ENCODE peak calls at places on chromosomes 7 and 10, in six cellular contexts. One of them, this sample, is unnamed.

GRCh38 chr7:117036034-117036669 is 82.9 kb downstream of the ST7 start:
- DNase-seq in H1: no peak
- DNase-seq in IMR-90: no peak
- DNase-seq in neuronal stem cell: no peak
- DNase-seq in mesenchymal stem cell: no peak
- DNase-seq in trophoblast cell: no peak
- DNase-seq in this sample: no peak

GRCh38 chr7:43785425-43785824 is 26.9 kb downstream of the BLVRA start:
- DNase-seq in H1: no peak
- DNase-seq in IMR-90: peak; percentile 92
- DNase-seq in neuronal stem cell: no peak
- DNase-seq in mesenchymal stem cell: peak; percentile 96
- DNase-seq in trophoblast cell: peak; percentile 20
- DNase-seq in this sample: no peak

GRCh38 chr7:106260136-106260561 is 24.6 kb downstream of the NAMPT start:
- DNase-seq in H1: no peak
- DNase-seq in IMR-90: no peak
- DNase-seq in neuronal stem cell: no peak
- DNase-seq in mesenchymal stem cell: no peak
- DNase-seq in trophoblast cell: no peak
- DNase-seq in this sample: no peak

GRCh38 chr7:78018541-78019456 is 220.2 kb downstream of the PHTF2 start:
- DNase-seq in H1: peak; percentile 51
- DNase-seq in IMR-90: peak; percentile 43
- DNase-seq in neuronal stem cell: no peak
- DNase-seq in mesenchymal stem cell: peak; percentile 40
- DNase-seq in trophoblast cell: peak; percentile 37
- DNase-seq in this sample: no peak

GRCh38 chr7:49089717-49090116 is 165.4 kb downstream of the CDC14C start:
- DNase-seq in H1: no peak
- DNase-seq in IMR-90: no peak
- DNase-seq in neuronal stem cell: no peak
- DNase-seq in mesenchymal stem cell: no peak
- DNase-seq in trophoblast cell: no peak
- DNase-seq in this sample: no peak

GRCh38 chr7:14858410-14858809 is 44.1 kb downstream of the DGKB start:
- DNase-seq in H1: no peak
- DNase-seq in IMR-90: no peak
- DNase-seq in neuronal stem cell: no peak
- DNase-seq in mesenchymal stem cell: no peak
- DNase-seq in trophoblast cell: no peak
- DNase-seq in this sample: no peak

GRCh38 chr10:47420305-47421056 is 36.4 kb upstream of the ZNF488 start:
- DNase-seq in H1: no peak
- DNase-seq in IMR-90: no peak
- DNase-seq in neuronal stem cell: no peak
- DNase-seq in mesenchymal stem cell: no peak
- DNase-seq in trophoblast cell: peak; percentile 10
- DNase-seq in this sample: no peak

GRCh38 chr10:4504550-4504949 is 321.5 kb upstream of the AKR1E2 start:
- DNase-seq in H1: no peak
- DNase-seq in IMR-90: no peak
- DNase-seq in neuronal stem cell: no peak
- DNase-seq in mesenchymal stem cell: no peak
- DNase-seq in trophoblast cell: no peak
- DNase-seq in this sample: no peak

GRCh38 chr10:97131702-97132101 is 54.1 kb downstream of the SLIT1 start:
- DNase-seq in H1: no peak
- DNase-seq in IMR-90: no peak
- DNase-seq in neuronal stem cell: no peak
- DNase-seq in mesenchymal stem cell: no peak
- DNase-seq in trophoblast cell: no peak
- DNase-seq in this sample: no peak

GRCh38 chr7:107846324-107846723 is 43.3 kb upstream of the SLC26A3 start:
- DNase-seq in H1: no peak
- DNase-seq in IMR-90: no peak
- DNase-seq in neuronal stem cell: no peak
- DNase-seq in mesenchymal stem cell: no peak
- DNase-seq in trophoblast cell: no peak
- DNase-seq in this sample: no peak

GRCh38 chr10:43692051-43692825 is 43.6 kb upstream of the ZNF32 start:
- DNase-seq in H1: no peak
- DNase-seq in IMR-90: peak; percentile 28
- DNase-seq in neuronal stem cell: no peak
- DNase-seq in mesenchymal stem cell: no peak
- DNase-seq in trophoblast cell: no peak
- DNase-seq in this sample: no peak

GRCh38 chr10:101725296-101725695 is 30.3 kb upstream of the FBXW4 start:
- DNase-seq in H1: no peak
- DNase-seq in IMR-90: no peak
- DNase-seq in neuronal stem cell: no peak
- DNase-seq in mesenchymal stem cell: no peak
- DNase-seq in trophoblast cell: no peak
- DNase-seq in this sample: no peak

GRCh38 chr7:76303829-76304505 is 1.5 kb downstream of the HSPB1 start:
- DNase-seq in H1: no peak
- DNase-seq in IMR-90: peak; percentile 50
- DNase-seq in neuronal stem cell: no peak
- DNase-seq in mesenchymal stem cell: peak; percentile 57
- DNase-seq in trophoblast cell: peak; percentile 57
- DNase-seq in this sample: no peak

GRCh38 chr7:85041599-85042216 is 145.1 kb downstream of the SEMA3D start:
- DNase-seq in H1: peak; percentile 72
- DNase-seq in IMR-90: peak; percentile 69
- DNase-seq in neuronal stem cell: peak; percentile 60
- DNase-seq in mesenchymal stem cell: peak; percentile 66
- DNase-seq in trophoblast cell: peak; percentile 83
- DNase-seq in this sample: peak; percentile 63

GRCh38 chr10:45420453-45421192 is 46.6 kb downstream of the ALOX5 start:
- DNase-seq in H1: no peak
- DNase-seq in IMR-90: peak; percentile 52
- DNase-seq in neuronal stem cell: no peak
- DNase-seq in mesenchymal stem cell: no peak
- DNase-seq in trophoblast cell: peak; percentile 8
- DNase-seq in this sample: no peak

GRCh38 chr7:132546366-132547145 is 29.7 kb downstream of the PLXNA4 start:
- DNase-seq in H1: no peak
- DNase-seq in IMR-90: no peak
- DNase-seq in neuronal stem cell: no peak
- DNase-seq in mesenchymal stem cell: no peak
- DNase-seq in trophoblast cell: no peak
- DNase-seq in this sample: no peak

GRCh38 chr7:155802291-155802690 is 10.0 kb downstream of the SHH start:
- DNase-seq in H1: no peak
- DNase-seq in IMR-90: no peak
- DNase-seq in neuronal stem cell: no peak
- DNase-seq in mesenchymal stem cell: no peak
- DNase-seq in trophoblast cell: no peak
- DNase-seq in this sample: no peak

GRCh38 chr7:125173571-125173970 is 243.9 kb upstream of the POT1 start:
- DNase-seq in H1: no peak
- DNase-seq in IMR-90: no peak
- DNase-seq in neuronal stem cell: no peak
- DNase-seq in mesenchymal stem cell: peak; percentile 7
- DNase-seq in trophoblast cell: no peak
- DNase-seq in this sample: no peak

GRCh38 chr7:52684388-52684787 is 351.0 kb upstream of the POM121L12 start:
- DNase-seq in H1: no peak
- DNase-seq in IMR-90: no peak
- DNase-seq in neuronal stem cell: no peak
- DNase-seq in mesenchymal stem cell: no peak
- DNase-seq in trophoblast cell: no peak
- DNase-seq in this sample: no peak

GRCh38 chr10:49534670-49535381 is 4.1 kb downstream of the ERCC6 start:
- DNase-seq in H1: no peak
- DNase-seq in IMR-90: peak; percentile 78
- DNase-seq in neuronal stem cell: no peak
- DNase-seq in mesenchymal stem cell: peak; percentile 38
- DNase-seq in trophoblast cell: peak; percentile 11
- DNase-seq in this sample: no peak

GRCh38 chr10:3968727-3969126 is 183.7 kb upstream of the KLF6 start:
- DNase-seq in H1: no peak
- DNase-seq in IMR-90: no peak
- DNase-seq in neuronal stem cell: no peak
- DNase-seq in mesenchymal stem cell: no peak
- DNase-seq in trophoblast cell: no peak
- DNase-seq in this sample: no peak

GRCh38 chr7:96949766-96950165 is 55.6 kb upstream of the DLX6 start:
- DNase-seq in H1: no peak
- DNase-seq in IMR-90: no peak
- DNase-seq in neuronal stem cell: no peak
- DNase-seq in mesenchymal stem cell: no peak
- DNase-seq in trophoblast cell: no peak
- DNase-seq in this sample: no peak

GRCh38 chr10:70856454-70856853 is 31.9 kb downstream of the PCBD1 start:
- DNase-seq in H1: no peak
- DNase-seq in IMR-90: no peak
- DNase-seq in neuronal stem cell: no peak
- DNase-seq in mesenchymal stem cell: no peak
- DNase-seq in trophoblast cell: no peak
- DNase-seq in this sample: no peak

GRCh38 chr10:73997806-73998622 is at the start of gene VCL:
- DNase-seq in H1: peak; percentile 99
- DNase-seq in IMR-90: peak; percentile 97
- DNase-seq in neuronal stem cell: peak; percentile 99
- DNase-seq in mesenchymal stem cell: peak; percentile 99
- DNase-seq in trophoblast cell: peak; percentile 99
- DNase-seq in this sample: peak; percentile 99
- H3K23ac ChIP-seq in H1: no peak within 1 kb of the TSS
- H3K23ac ChIP-seq in IMR-90: peak within 1 kb of the TSS; percentile 100
- H3K23ac ChIP-seq in neuronal stem cell: peak within 1 kb of the TSS; percentile 99
- H3K23ac ChIP-seq in mesenchymal stem cell: no peak within 1 kb of the TSS
- H3K23ac ChIP-seq in trophoblast cell: no peak within 1 kb of the TSS
- H3K23ac ChIP-seq in this sample: no peak within 1 kb of the TSS

GRCh38 chr7:151763420-151763984 is 113.4 kb downstream of the PRKAG2 start:
- DNase-seq in H1: no peak
- DNase-seq in IMR-90: no peak
- DNase-seq in neuronal stem cell: no peak
- DNase-seq in mesenchymal stem cell: no peak
- DNase-seq in trophoblast cell: no peak
- DNase-seq in this sample: no peak

GRCh38 chr7:151764056-151764920 is 112.6 kb downstream of the PRKAG2 start:
- DNase-seq in H1: no peak
- DNase-seq in IMR-90: no peak
- DNase-seq in neuronal stem cell: no peak
- DNase-seq in mesenchymal stem cell: no peak
- DNase-seq in trophoblast cell: no peak
- DNase-seq in this sample: no peak

GRCh38 chr7:151761256-151761655 is 115.7 kb downstream of the PRKAG2 start:
- DNase-seq in H1: no peak
- DNase-seq in IMR-90: no peak
- DNase-seq in neuronal stem cell: no peak
- DNase-seq in mesenchymal stem cell: no peak
- DNase-seq in trophoblast cell: peak; percentile 85
- DNase-seq in this sample: no peak

GRCh38 chr7:151761957-151762356 is 115.0 kb downstream of the PRKAG2 start:
- DNase-seq in H1: no peak
- DNase-seq in IMR-90: no peak
- DNase-seq in neuronal stem cell: no peak
- DNase-seq in mesenchymal stem cell: no peak
- DNase-seq in trophoblast cell: peak; percentile 25
- DNase-seq in this sample: no peak

DNA sequence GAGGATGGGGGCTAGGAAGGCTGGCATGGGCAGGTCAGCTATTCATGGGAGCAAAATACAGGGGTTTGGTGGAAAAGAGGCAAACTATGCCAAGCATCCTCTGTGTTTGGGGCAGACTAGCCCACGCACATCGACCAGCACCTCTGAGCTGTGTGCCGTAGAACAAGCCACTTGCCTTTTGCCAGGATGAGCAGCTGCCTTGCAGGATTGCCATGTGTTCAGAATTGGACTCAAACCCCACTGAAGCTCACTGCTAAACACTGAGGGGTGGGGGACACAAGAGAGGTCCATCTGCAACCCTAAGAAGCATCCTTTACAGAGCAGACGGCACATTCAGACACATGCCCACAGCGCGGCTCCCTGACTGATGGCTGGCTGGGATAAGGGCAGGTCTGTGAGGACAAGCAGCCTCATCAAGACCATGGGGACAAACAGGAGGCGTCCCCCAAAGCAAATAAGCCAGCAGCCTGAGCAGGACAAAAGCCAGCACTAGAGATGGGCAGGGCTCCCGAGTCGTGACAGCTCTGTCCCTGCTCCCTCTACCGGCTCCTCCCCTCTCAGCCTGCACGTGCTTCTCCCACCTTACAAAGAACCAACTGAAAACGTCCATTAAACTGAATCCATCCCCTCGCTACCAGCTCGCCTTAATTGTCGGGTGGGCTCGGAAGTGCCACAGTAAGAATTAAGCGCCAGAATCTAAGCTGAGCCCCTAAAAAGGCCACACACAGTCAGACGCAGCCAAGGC is 114.2 kb downstream of the PRKAG2 start:
- DNase-seq in H1: no peak
- DNase-seq in IMR-90: no peak
- DNase-seq in neuronal stem cell: no peak
- DNase-seq in mesenchymal stem cell: no peak
- DNase-seq in trophoblast cell: no peak
- DNase-seq in this sample: no peak
- H4K91ac ChIP-seq in H1: no peak overlapping the region
- H4K91ac ChIP-seq in IMR-90: no peak overlapping the region
- H4K91ac ChIP-seq in neuronal stem cell: no peak overlapping the region
- H4K91ac ChIP-seq in mesenchymal stem cell: no peak overlapping the region
- H4K91ac ChIP-seq in trophoblast cell: no peak overlapping the region
- H4K91ac ChIP-seq in this sample: no peak overlapping the region

DNA sequence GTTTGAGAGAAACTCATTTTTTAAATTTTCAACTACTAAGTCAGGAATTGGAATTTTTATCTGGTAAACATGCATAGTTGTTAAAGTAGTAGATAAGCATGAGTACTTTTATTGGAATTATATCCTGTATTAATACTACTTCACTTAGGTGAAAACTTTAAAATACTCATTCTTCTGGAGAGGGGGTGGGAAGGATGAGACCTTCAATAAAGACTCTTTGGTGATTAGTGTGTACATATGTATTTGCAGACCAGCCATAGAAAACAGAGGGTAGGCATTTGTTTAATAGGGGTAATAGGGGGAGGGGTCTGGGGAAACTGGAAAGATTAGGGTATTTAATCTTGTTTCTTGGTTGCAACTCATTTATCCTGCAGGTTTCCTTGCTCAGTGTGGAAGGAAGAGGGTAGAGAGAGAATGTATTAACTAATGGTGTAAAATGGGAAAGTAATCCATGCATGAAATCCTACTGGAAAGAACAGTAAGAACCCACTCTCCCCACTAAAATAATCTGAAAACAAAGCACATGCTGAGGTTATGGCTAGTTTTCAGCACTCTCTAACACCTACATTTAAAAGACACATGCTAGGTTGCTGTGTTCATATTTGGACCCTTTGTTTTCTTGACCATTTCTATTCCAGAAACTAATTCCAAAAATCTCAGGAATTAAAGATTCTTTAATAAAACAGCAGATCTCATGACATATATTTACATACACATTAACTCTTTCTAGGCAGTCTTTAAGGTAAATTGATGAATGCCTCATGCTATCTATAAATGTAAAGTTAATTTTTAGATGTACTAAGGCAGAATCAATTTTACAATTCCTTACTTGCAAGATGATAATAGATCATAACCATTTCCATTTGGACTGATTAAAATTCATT is 6.2 kb upstream of the IGF2BP3 start:
- DNase-seq in H1: no peak
- DNase-seq in IMR-90: no peak
- DNase-seq in neuronal stem cell: no peak
- DNase-seq in mesenchymal stem cell: no peak
- DNase-seq in trophoblast cell: no peak
- DNase-seq in this sample: no peak
- H3K27me3 ChIP-seq in H1: no peaks in the 10 kb centered on the region
- H3K27me3 ChIP-seq in IMR-90: no peaks in the 10 kb centered on the region
- H3K27me3 ChIP-seq in neuronal stem cell: no peaks in the 10 kb centered on the region
- H3K27me3 ChIP-seq in mesenchymal stem cell: no peaks in the 10 kb centered on the region
- H3K27me3 ChIP-seq in trophoblast cell: no peaks in the 10 kb centered on the region
- H3K27me3 ChIP-seq in this sample: no peaks in the 10 kb centered on the region

GRCh38 chr7:159084069-159084801 is 60.4 kb downstream of the VIPR2 start:
- DNase-seq in H1: no peak
- DNase-seq in IMR-90: no peak
- DNase-seq in neuronal stem cell: no peak
- DNase-seq in mesenchymal stem cell: no peak
- DNase-seq in trophoblast cell: no peak
- DNase-seq in this sample: peak; percentile 24
- H3K23ac ChIP-seq in H1: no peak overlapping the region
- H3K23ac ChIP-seq in IMR-90: no peak overlapping the region
- H3K23ac ChIP-seq in neuronal stem cell: no peak overlapping the region
- H3K23ac ChIP-seq in mesenchymal stem cell: no peak overlapping the region
- H3K23ac ChIP-seq in trophoblast cell: no peak overlapping the region
- H3K23ac ChIP-seq in this sample: no peak overlapping the region

This sample was measured in H9.